ENCODE peak calls at places on chromosome 6, in six cellular contexts. F is prostate gland, X is HCT116, N is breast epithelium, E is endothelial cell of umbilical vein, M is spleen. D is an unnamed sample. For H3K9me3 and H3K4me1, the result is how much of the 10 kb centered on the place peaks cover.

GRCh38 chr6:3410385-3411360 is 46.2 kb downstream of the SLC22A23 start:
- DNase-seq in M (no peak), N (no peak), F (no peak), X (peak), E (peak), D (peak)

GRCh38 chr6:106927531-106928398 is 46.8 kb downstream of the CD24 start:
- DNase-seq in F (no peak), N (no peak), E (peak), M (no peak), X (no peak), D (no peak)

GRCh38 chr6:24492475-24492874 is 2.3 kb upstream of the ALDH5A1 start:
- DNase-seq in X (no peak), F (no peak), N (no peak), E (peak), M (no peak), D (no peak)

GRCh38 chr6:118551673-118552063 is 3.6 kb downstream of the PLN start:
- DNase-seq in X (no peak), E (no peak), F (no peak), N (no peak), M (no peak), D (no peak)

GRCh38 chr6:159906400-159906799 is 15.6 kb downstream of the MAS1 start:
- DNase-seq in M (no peak), F (no peak), E (no peak), X (no peak), N (no peak), D (no peak)

GRCh38 chr6:81515562-81516453 is 236.7 kb downstream of the TENT5A start:
- DNase-seq in X (no peak), E (no peak), N (no peak), M (no peak), F (no peak), D (no peak)

GRCh38 chr6:151009576-151009975 is 144.1 kb downstream of the MTHFD1L start:
- DNase-seq in E (no peak), X (no peak), N (no peak), F (no peak), M (no peak), D (no peak)

GRCh38 chr6:109461733-109462526 is 6.4 kb upstream of the MICAL1 start:
- DNase-seq in N (no peak), M (no peak), X (no peak), E (no peak), F (no peak), D (no peak)

GRCh38 chr6:4780360-4780812 is 4.2 kb downstream of the CDYL start:
- DNase-seq in N (no peak), E (no peak), F (no peak), M (no peak), X (no peak), D (no peak)

GRCh38 chr6:72950114-72950860 is 275.0 kb downstream of the KHDC1L start:
- DNase-seq in E (peak), N (no peak), X (peak), F (no peak), M (no peak), D (peak)

GRCh38 chr6:155154158-155154830 is 109.5 kb upstream of the CLDN20 start:
- DNase-seq in X (no peak), N (no peak), F (no peak), E (peak), M (no peak), D (no peak)

GRCh38 chr6:139344186-139344963 is 30.1 kb downstream of the CITED2 start:
- DNase-seq in F (no peak), N (no peak), E (no peak), X (no peak), M (no peak), D (no peak)

GRCh38 chr6:69796081-69796626 is 656 bp downstream of the LMBRD1 start:
- DNase-seq in M (no peak), X (peak), E (peak), F (peak), N (peak), D (no peak)

GRCh38 chr6:10237284-10238043 is 177.4 kb downstream of the TFAP2A start:
- DNase-seq in N (no peak), X (peak), M (no peak), E (no peak), F (no peak), D (peak)

GRCh38 chr6:150116195-150116800 is 26.5 kb upstream of the PPP1R14C start:
- DNase-seq in N (no peak), E (no peak), X (no peak), M (no peak), F (no peak), D (no peak)

GRCh38 chr6:26295691-26296555 is 69.1 kb upstream of the BTN3A2 start:
- DNase-seq in E (peak), N (no peak), M (no peak), F (no peak), X (peak), D (peak)

GRCh38 chr6:159151266-159151855 is 17.8 kb upstream of the FNDC1 start:
- DNase-seq in E (peak), X (peak), N (no peak), F (no peak), M (no peak), D (no peak)

GRCh38 chr6:680204-680603 is 12.7 kb downstream of the EXOC2 start:
- DNase-seq in N (no peak), F (no peak), M (no peak), X (no peak), E (no peak), D (no peak)

GRCh38 chr6:18564775-18565174 is 177.6 kb downstream of the RNF144B start:
- DNase-seq in X (no peak), M (no peak), N (no peak), F (no peak), E (no peak), D (no peak)

GRCh38 chr6:133551847-133552331 is 310.7 kb downstream of the EYA4 start:
- DNase-seq in N (no peak), X (no peak), F (no peak), M (no peak), E (no peak), D (no peak)

GRCh38 chr6:133549252-133549925 is 308.2 kb downstream of the EYA4 start:
- DNase-seq in N (no peak), F (no peak), X (no peak), E (no peak), M (no peak), D (no peak)

GRCh38 chr6:133551436-133551835 is 310.3 kb downstream of the EYA4 start:
- DNase-seq in X (no peak), E (no peak), N (no peak), F (no peak), M (no peak), D (no peak)

GRCh38 chr6:133548409-133548808 is 307.3 kb downstream of the EYA4 start:
- DNase-seq in N (no peak), E (no peak), X (no peak), M (no peak), F (no peak), D (no peak)

GRCh38 chr6:133550026-133550425 is 308.9 kb downstream of the EYA4 start:
- DNase-seq in M (no peak), N (no peak), F (no peak), E (no peak), X (no peak), D (no peak)
- H3K9me3 ChIP-seq in M (under half), N (under half), F (under half), E (under half), X (under half), D (under half)

DNA sequence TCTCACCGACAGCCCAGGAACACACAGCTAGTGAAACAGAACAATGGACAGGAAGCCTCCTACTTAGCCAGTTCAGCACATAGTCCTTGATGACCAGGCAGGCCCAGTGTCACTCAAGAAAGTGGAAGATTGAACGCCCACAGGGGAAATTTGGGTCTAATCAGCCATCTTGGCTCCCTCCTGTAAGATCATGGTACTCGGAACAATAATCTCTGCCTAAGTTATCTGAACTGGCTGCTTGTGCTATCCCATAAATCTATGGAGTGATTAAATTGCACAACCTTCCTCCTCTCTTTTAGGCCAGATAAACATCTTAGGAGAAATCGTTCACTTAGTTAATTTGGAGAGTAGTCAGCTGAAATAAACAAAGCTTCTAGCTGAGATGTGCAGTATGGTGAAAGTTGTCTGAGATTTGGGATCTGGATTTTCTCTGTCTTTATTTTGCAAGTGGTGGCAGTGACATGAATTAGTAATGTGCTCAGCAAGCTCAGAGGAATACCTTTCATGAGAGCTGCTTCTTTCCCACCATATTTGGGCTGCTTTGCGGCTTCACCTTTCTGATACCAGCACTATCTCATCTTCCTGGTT is 146.9 kb downstream of the MTFR2 start:
- DNase-seq in E (peak), X (no peak), N (no peak), F (no peak), M (no peak), D (no peak)
- TF ChIP-seq POLR2AphosphoS5 in E (no peak), X (no peak), N (no peak), F (no peak), M (no peak), D (no peak)

GRCh38 chr6:75608304-75608703 is 6.6 kb downstream of the SENP6 start:
- DNase-seq in N (no peak), X (no peak), E (no peak), M (no peak), F (no peak), D (no peak)
- H3K4me1 ChIP-seq in N (under half), X (under half), E (under half), M (half or more), F (under half), D (under half)

GRCh38 chr6:167394820-167395219 is 69.9 kb downstream of the TTLL2 start:
- DNase-seq in E (no peak), X (no peak), N (no peak), M (peak), F (no peak), D (no peak)
- H3K9me3 ChIP-seq in E (under half), X (under half), N (under half), M (under half), F (under half), D (under half)

GRCh38 chr6:12060780-12061619 is 48.9 kb downstream of the HIVEP1 start:
- DNase-seq in F (no peak), N (no peak), X (no peak), M (peak), E (no peak), D (no peak)
- TF ChIP-seq POLR2AphosphoS5 in F (no peak), N (no peak), X (no peak), M (peak), E (no peak), D (no peak)

GRCh38 chr6:41741625-41742490 is 5.3 kb downstream of the PGC start:
- DNase-seq in N (no peak), F (no peak), X (no peak), M (peak), E (no peak), D (no peak)
- H3K4me1 ChIP-seq in N (under half), F (under half), X (under half), M (under half), E (under half), D (under half)

GRCh38 chr6:75143186-75143585 is 62.7 kb downstream of the COL12A1 start:
- DNase-seq in M (no peak), N (no peak), X (no peak), F (no peak), E (no peak), D (no peak)
- H3K9me3 ChIP-seq in M (under half), N (under half), X (under half), F (under half), E (under half), D (under half)